ENCODE peak calls at places on chromosome 21, in nine cellular contexts. One of them, this sample, is unnamed.

GRCh38 chr21:31557956-31558838 is 101.3 kb upstream of the SOD1 start:
- DNase-seq in body of pancreas: no peak
- DNase-seq in ovary: peak
- DNase-seq in transverse colon: peak
- DNase-seq in tibial nerve: no peak
- DNase-seq in heart left ventricle: no peak
- DNase-seq in HCT116: no peak
- DNase-seq in upper lobe of left lung: no peak
- DNase-seq in gastrocnemius medialis: no peak
- DNase-seq in this sample: no peak

GRCh38 chr21:31326478-31327247 is 17.4 kb downstream of the TIAM1 start:
- DNase-seq in body of pancreas: peak
- DNase-seq in ovary: no peak
- DNase-seq in transverse colon: peak
- DNase-seq in tibial nerve: no peak
- DNase-seq in heart left ventricle: no peak
- DNase-seq in HCT116: no peak
- DNase-seq in upper lobe of left lung: no peak
- DNase-seq in gastrocnemius medialis: no peak
- DNase-seq in this sample: no peak

GRCh38 chr21:41403966-41404365 is 22.1 kb upstream of the MX1 start:
- DNase-seq in body of pancreas: no peak
- DNase-seq in ovary: no peak
- DNase-seq in transverse colon: no peak
- DNase-seq in tibial nerve: no peak
- DNase-seq in heart left ventricle: no peak
- DNase-seq in HCT116: no peak
- DNase-seq in upper lobe of left lung: no peak
- DNase-seq in gastrocnemius medialis: no peak
- DNase-seq in this sample: peak

GRCh38 chr21:39633770-39634181 is 21.0 kb downstream of the B3GALT5 start:
- DNase-seq in body of pancreas: no peak
- DNase-seq in ovary: no peak
- DNase-seq in transverse colon: no peak
- DNase-seq in tibial nerve: no peak
- DNase-seq in heart left ventricle: no peak
- DNase-seq in HCT116: peak
- DNase-seq in upper lobe of left lung: no peak
- DNase-seq in gastrocnemius medialis: no peak
- DNase-seq in this sample: no peak

GRCh38 chr21:41603476-41603875 is 95.5 kb upstream of the TMPRSS2 start:
- DNase-seq in body of pancreas: no peak
- DNase-seq in ovary: no peak
- DNase-seq in transverse colon: no peak
- DNase-seq in tibial nerve: no peak
- DNase-seq in heart left ventricle: no peak
- DNase-seq in HCT116: no peak
- DNase-seq in upper lobe of left lung: no peak
- DNase-seq in gastrocnemius medialis: no peak
- DNase-seq in this sample: no peak

GRCh38 chr21:18244721-18245486 is at the start of gene CHODL:
- DNase-seq in body of pancreas: no peak
- DNase-seq in ovary: peak
- DNase-seq in transverse colon: no peak
- DNase-seq in tibial nerve: no peak
- DNase-seq in heart left ventricle: peak
- DNase-seq in HCT116: no peak
- DNase-seq in upper lobe of left lung: no peak
- DNase-seq in gastrocnemius medialis: no peak
- DNase-seq in this sample: no peak

GRCh38 chr21:38282921-38283320 is 26.1 kb downstream of the KCNJ15 start:
- DNase-seq in body of pancreas: no peak
- DNase-seq in ovary: no peak
- DNase-seq in transverse colon: no peak
- DNase-seq in tibial nerve: no peak
- DNase-seq in heart left ventricle: no peak
- DNase-seq in HCT116: no peak
- DNase-seq in upper lobe of left lung: no peak
- DNase-seq in gastrocnemius medialis: no peak
- DNase-seq in this sample: no peak

GRCh38 chr21:44871576-44872265 is 1.8 kb downstream of the PTTG1IP start:
- DNase-seq in body of pancreas: peak
- DNase-seq in ovary: no peak
- DNase-seq in transverse colon: peak
- DNase-seq in tibial nerve: peak
- DNase-seq in heart left ventricle: peak
- DNase-seq in HCT116: no peak
- DNase-seq in upper lobe of left lung: peak
- DNase-seq in gastrocnemius medialis: peak
- DNase-seq in this sample: no peak

GRCh38 chr21:29436143-29436542 is 137.4 kb downstream of the BACH1 start:
- DNase-seq in body of pancreas: no peak
- DNase-seq in ovary: no peak
- DNase-seq in transverse colon: no peak
- DNase-seq in tibial nerve: no peak
- DNase-seq in heart left ventricle: no peak
- DNase-seq in HCT116: no peak
- DNase-seq in upper lobe of left lung: no peak
- DNase-seq in gastrocnemius medialis: no peak
- DNase-seq in this sample: no peak

GRCh38 chr21:41903559-41904351 is 24.6 kb upstream of the PRDM15 start:
- DNase-seq in body of pancreas: no peak
- DNase-seq in ovary: no peak
- DNase-seq in transverse colon: no peak
- DNase-seq in tibial nerve: no peak
- DNase-seq in heart left ventricle: no peak
- DNase-seq in HCT116: no peak
- DNase-seq in upper lobe of left lung: no peak
- DNase-seq in gastrocnemius medialis: no peak
- DNase-seq in this sample: no peak

GRCh38 chr21:38082936-38083335 is 166.7 kb upstream of the KCNJ6 start:
- DNase-seq in body of pancreas: no peak
- DNase-seq in ovary: no peak
- DNase-seq in transverse colon: no peak
- DNase-seq in tibial nerve: no peak
- DNase-seq in heart left ventricle: no peak
- DNase-seq in HCT116: no peak
- DNase-seq in upper lobe of left lung: no peak
- DNase-seq in gastrocnemius medialis: no peak
- DNase-seq in this sample: no peak

GRCh38 chr21:41226853-41227252 is 58.9 kb downstream of the BACE2 start:
- DNase-seq in body of pancreas: no peak
- DNase-seq in ovary: no peak
- DNase-seq in transverse colon: no peak
- DNase-seq in tibial nerve: no peak
- DNase-seq in heart left ventricle: no peak
- DNase-seq in HCT116: no peak
- DNase-seq in upper lobe of left lung: no peak
- DNase-seq in gastrocnemius medialis: no peak
- DNase-seq in this sample: no peak

GRCh38 chr21:42013901-42014300 is 3.7 kb upstream of the ZBTB21 start:
- DNase-seq in body of pancreas: no peak
- DNase-seq in ovary: no peak
- DNase-seq in transverse colon: no peak
- DNase-seq in tibial nerve: no peak
- DNase-seq in heart left ventricle: no peak
- DNase-seq in HCT116: no peak
- DNase-seq in upper lobe of left lung: no peak
- DNase-seq in gastrocnemius medialis: no peak
- DNase-seq in this sample: no peak

GRCh38 chr21:42749226-42749625 is 95.8 kb downstream of the PDE9A start:
- DNase-seq in body of pancreas: no peak
- DNase-seq in ovary: no peak
- DNase-seq in transverse colon: no peak
- DNase-seq in tibial nerve: no peak
- DNase-seq in heart left ventricle: no peak
- DNase-seq in HCT116: no peak
- DNase-seq in upper lobe of left lung: no peak
- DNase-seq in gastrocnemius medialis: no peak
- DNase-seq in this sample: no peak

GRCh38 chr21:41753001-41753725 is 13.7 kb downstream of the RIPK4 start:
- DNase-seq in body of pancreas: no peak
- DNase-seq in ovary: no peak
- DNase-seq in transverse colon: no peak
- DNase-seq in tibial nerve: no peak
- DNase-seq in heart left ventricle: no peak
- DNase-seq in HCT116: no peak
- DNase-seq in upper lobe of left lung: no peak
- DNase-seq in gastrocnemius medialis: no peak
- DNase-seq in this sample: no peak

GRCh38 chr21:41958886-41959563 is 5.2 kb upstream of the C2CD2 start:
- DNase-seq in body of pancreas: no peak
- DNase-seq in ovary: no peak
- DNase-seq in transverse colon: no peak
- DNase-seq in tibial nerve: no peak
- DNase-seq in heart left ventricle: no peak
- DNase-seq in HCT116: no peak
- DNase-seq in upper lobe of left lung: no peak
- DNase-seq in gastrocnemius medialis: no peak
- DNase-seq in this sample: no peak

GRCh38 chr21:45226540-45227326 is 61.0 kb downstream of the POFUT2 start:
- DNase-seq in body of pancreas: no peak
- DNase-seq in ovary: no peak
- DNase-seq in transverse colon: no peak
- DNase-seq in tibial nerve: no peak
- DNase-seq in heart left ventricle: no peak
- DNase-seq in HCT116: no peak
- DNase-seq in upper lobe of left lung: no peak
- DNase-seq in gastrocnemius medialis: no peak
- DNase-seq in this sample: no peak

DNA sequence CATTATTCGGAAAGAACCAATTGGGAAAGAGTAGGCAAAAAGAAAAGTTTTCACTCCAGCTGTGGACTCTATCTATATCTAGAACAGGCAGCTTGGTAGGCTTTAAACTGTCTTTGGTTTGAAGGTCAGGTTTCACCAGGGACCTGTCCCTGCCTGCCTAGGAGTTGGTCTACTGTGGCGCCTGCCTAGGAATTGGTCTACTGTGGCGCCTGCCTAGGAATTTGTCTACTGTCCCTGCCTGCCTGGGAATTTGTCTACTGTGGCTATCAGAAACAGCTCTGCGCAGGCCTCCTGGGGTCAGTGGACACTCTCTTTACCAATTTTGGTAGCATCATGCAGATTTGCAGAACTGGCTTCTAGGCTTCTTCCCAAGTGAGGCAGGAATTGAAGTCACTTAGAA is 13.8 kb downstream of the USP25 start:
- DNase-seq in body of pancreas: no peak
- DNase-seq in ovary: no peak
- DNase-seq in transverse colon: no peak
- DNase-seq in tibial nerve: no peak
- DNase-seq in heart left ventricle: no peak
- DNase-seq in HCT116: no peak
- DNase-seq in upper lobe of left lung: no peak
- DNase-seq in gastrocnemius medialis: no peak
- DNase-seq in this sample: no peak
- H3K27ac ChIP-seq in body of pancreas: no peak
- H3K27ac ChIP-seq in ovary: no peak
- H3K27ac ChIP-seq in transverse colon: no peak
- H3K27ac ChIP-seq in tibial nerve: no peak
- H3K27ac ChIP-seq in heart left ventricle: no peak
- H3K27ac ChIP-seq in HCT116: no peak
- H3K27ac ChIP-seq in upper lobe of left lung: no peak
- H3K27ac ChIP-seq in gastrocnemius medialis: no peak
- H3K27ac ChIP-seq in this sample: no peak

GRCh38 chr21:36709030-36709867 is 10.3 kb downstream of the SIM2 start:
- DNase-seq in body of pancreas: no peak
- DNase-seq in ovary: no peak
- DNase-seq in transverse colon: no peak
- DNase-seq in tibial nerve: no peak
- DNase-seq in heart left ventricle: no peak
- DNase-seq in HCT116: no peak
- DNase-seq in upper lobe of left lung: peak
- DNase-seq in gastrocnemius medialis: no peak
- DNase-seq in this sample: no peak
- H3K4me3 ChIP-seq in body of pancreas: no peak
- H3K4me3 ChIP-seq in ovary: no peak
- H3K4me3 ChIP-seq in transverse colon: no peak
- H3K4me3 ChIP-seq in tibial nerve: peak
- H3K4me3 ChIP-seq in heart left ventricle: peak
- H3K4me3 ChIP-seq in HCT116: no peak
- H3K4me3 ChIP-seq in upper lobe of left lung: no peak
- H3K4me3 ChIP-seq in gastrocnemius medialis: peak
- H3K4me3 ChIP-seq in this sample: no peak

GRCh38 chr21:46324390-46325072 is 575 bp downstream of the PCNT start:
- DNase-seq in body of pancreas: peak
- DNase-seq in ovary: peak
- DNase-seq in transverse colon: peak
- DNase-seq in tibial nerve: peak
- DNase-seq in heart left ventricle: peak
- DNase-seq in HCT116: peak
- DNase-seq in upper lobe of left lung: peak
- DNase-seq in gastrocnemius medialis: peak
- DNase-seq in this sample: no peak
- TF ChIP-seq POLR2A in body of pancreas: peak
- TF ChIP-seq POLR2A in ovary: peak
- TF ChIP-seq POLR2A in transverse colon: peak
- TF ChIP-seq POLR2A in tibial nerve: peak
- TF ChIP-seq POLR2A in heart left ventricle: peak
- TF ChIP-seq POLR2A in HCT116: no peak
- TF ChIP-seq POLR2A in upper lobe of left lung: no peak
- TF ChIP-seq POLR2A in gastrocnemius medialis: peak
- TF ChIP-seq POLR2A in this sample: peak

GRCh38 chr21:21101911-21102310 is 103.7 kb downstream of the NCAM2 start:
- DNase-seq in body of pancreas: no peak
- DNase-seq in ovary: no peak
- DNase-seq in transverse colon: no peak
- DNase-seq in tibial nerve: no peak
- DNase-seq in heart left ventricle: no peak
- DNase-seq in HCT116: no peak
- DNase-seq in upper lobe of left lung: peak
- DNase-seq in gastrocnemius medialis: no peak
- DNase-seq in this sample: no peak

GRCh38 chr21:21102874-21103273 is 104.7 kb downstream of the NCAM2 start:
- DNase-seq in body of pancreas: no peak
- DNase-seq in ovary: no peak
- DNase-seq in transverse colon: no peak
- DNase-seq in tibial nerve: no peak
- DNase-seq in heart left ventricle: no peak
- DNase-seq in HCT116: no peak
- DNase-seq in upper lobe of left lung: no peak
- DNase-seq in gastrocnemius medialis: no peak
- DNase-seq in this sample: no peak

GRCh38 chr21:21097425-21097824 is 99.2 kb downstream of the NCAM2 start:
- DNase-seq in body of pancreas: no peak
- DNase-seq in ovary: no peak
- DNase-seq in transverse colon: no peak
- DNase-seq in tibial nerve: no peak
- DNase-seq in heart left ventricle: no peak
- DNase-seq in HCT116: no peak
- DNase-seq in upper lobe of left lung: no peak
- DNase-seq in gastrocnemius medialis: no peak
- DNase-seq in this sample: no peak

DNA sequence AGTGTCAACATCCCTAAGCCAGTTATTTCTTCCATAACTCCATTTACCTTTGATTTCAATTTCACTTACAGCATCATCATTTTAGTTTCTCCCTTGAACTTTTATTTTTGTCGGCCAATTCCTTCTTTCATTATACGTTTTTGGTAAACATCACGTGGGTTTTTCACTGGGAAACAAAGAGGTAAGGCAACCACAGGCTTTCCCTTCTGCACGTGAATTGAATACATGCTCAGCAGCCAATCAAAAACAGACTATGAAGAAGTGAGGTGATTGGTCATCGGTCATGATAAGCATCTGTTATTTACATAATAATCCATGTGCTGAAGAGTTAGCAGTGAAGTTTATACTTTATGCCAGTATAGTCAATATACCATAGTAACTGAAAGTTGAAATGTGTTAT is 98.7 kb downstream of the NCAM2 start:
- DNase-seq in body of pancreas: no peak
- DNase-seq in ovary: no peak
- DNase-seq in transverse colon: no peak
- DNase-seq in tibial nerve: no peak
- DNase-seq in heart left ventricle: no peak
- DNase-seq in HCT116: no peak
- DNase-seq in upper lobe of left lung: no peak
- DNase-seq in gastrocnemius medialis: no peak
- DNase-seq in this sample: no peak
- H3K27ac ChIP-seq in body of pancreas: no peak
- H3K27ac ChIP-seq in ovary: no peak
- H3K27ac ChIP-seq in transverse colon: no peak
- H3K27ac ChIP-seq in tibial nerve: no peak
- H3K27ac ChIP-seq in heart left ventricle: no peak
- H3K27ac ChIP-seq in HCT116: no peak
- H3K27ac ChIP-seq in upper lobe of left lung: no peak
- H3K27ac ChIP-seq in gastrocnemius medialis: no peak
- H3K27ac ChIP-seq in this sample: no peak